ENCODE peak calls at places on chromosomes 1 and 21, in six cellular contexts. Z, F, P, L, K and O are unnamed samples.

GRCh38 chr1:64745986-64746940 is 1.4 kb downstream of the RAVER2 start:
- DNase-seq in K (no peak), F (no peak), L (no peak), P (no peak), Z (no peak), O (no peak)

GRCh38 chr1:42931108-42931539 is 27.5 kb downstream of the SLC2A1 start:
- DNase-seq in F (peak; percentile 76), Z (no peak), L (peak; percentile 86), P (peak; percentile 69), K (no peak), O (peak; percentile 72)

GRCh38 chr1:179876289-179876715 is 1.3 kb downstream of the TOR1AIP2 start:
- DNase-seq in Z (no peak), K (peak; percentile 73), P (no peak), F (peak; percentile 60), L (no peak), O (no peak)

GRCh38 chr1:6515771-6516170 is 24.3 kb upstream of the PLEKHG5 start:
- DNase-seq in K (no peak), Z (no peak), P (no peak), F (no peak), L (no peak), O (no peak)

GRCh38 chr1:17460265-17460664 is 20.8 kb upstream of the RCC2 start:
- DNase-seq in P (no peak), L (no peak), F (no peak), K (no peak), Z (no peak), O (no peak)

GRCh38 chr1:74504125-74505065 is 8.0 kb downstream of the LRRC53 start:
- DNase-seq in Z (peak; percentile 80), K (peak; percentile 38), L (peak; percentile 7), P (peak; percentile 33), F (peak; percentile 52), O (peak; percentile 9)

GRCh38 chr1:156822680-156823079 is 6.0 kb upstream of the SH2D2A start:
- DNase-seq in F (no peak), K (no peak), Z (no peak), P (no peak), L (no peak), O (no peak)

GRCh38 chr1:84174051-84174556 is 30.0 kb downstream of the PRKACB start:
- DNase-seq in L (no peak), P (no peak), F (no peak), K (peak; percentile 16), Z (no peak), O (no peak)

GRCh38 chr1:113792471-113792870 is 19.8 kb downstream of the RSBN1 start:
- DNase-seq in P (no peak), Z (no peak), L (no peak), K (no peak), F (no peak), O (no peak)

GRCh38 chr1:180026556-180026955 is 71.9 kb downstream of the CEP350 start:
- DNase-seq in P (no peak), Z (no peak), F (no peak), K (no peak), L (no peak), O (no peak)

GRCh38 chr1:187010571-187011309 is 182.0 kb downstream of the PLA2G4A start:
- DNase-seq in K (no peak), F (no peak), L (no peak), P (no peak), Z (no peak), O (no peak)

GRCh38 chr1:209411491-209411929 is 172.0 kb upstream of the CAMK1G start:
- DNase-seq in F (no peak), Z (no peak), P (no peak), L (no peak), K (no peak), O (no peak)

GRCh38 chr1:27872059-27872801 is at the start of gene THEMIS2:
- DNase-seq in K (no peak), F (peak; percentile 82), Z (peak; percentile 88), L (peak; percentile 85), P (no peak), O (peak; percentile 83)

GRCh38 chr1:168438626-168439025 is 105.2 kb downstream of the XCL2 start:
- DNase-seq in K (no peak), P (no peak), F (no peak), Z (no peak), L (no peak), O (no peak)

GRCh38 chr1:167791281-167792209 is 69.8 kb downstream of the MPZL1 start:
- DNase-seq in P (no peak), L (no peak), F (no peak), K (no peak), Z (no peak), O (no peak)

GRCh38 chr21:42056468-42056867 is 14.6 kb upstream of the UMODL1 start:
- DNase-seq in K (no peak), Z (no peak), P (no peak), L (no peak), F (no peak), O (no peak)

GRCh38 chr1:203678943-203679661 is 52.5 kb downstream of the ATP2B4 start:
- DNase-seq in F (peak; percentile 74), Z (no peak), L (no peak), P (no peak), K (no peak), O (no peak)
- TF ChIP-seq POLR2A in F (no peak), Z (no peak), L (no peak), P (no peak), K (no peak), O (no peak)

GRCh38 chr1:183983371-183984105 is 54.0 kb downstream of the COLGALT2 start:
- DNase-seq in L (no peak), Z (no peak), P (no peak), F (peak; percentile 27), K (no peak), O (no peak)
- TF ChIP-seq TAF1 in L (no peak), Z (no peak), P (no peak), F (no peak), K (no peak), O (no peak)

DNA sequence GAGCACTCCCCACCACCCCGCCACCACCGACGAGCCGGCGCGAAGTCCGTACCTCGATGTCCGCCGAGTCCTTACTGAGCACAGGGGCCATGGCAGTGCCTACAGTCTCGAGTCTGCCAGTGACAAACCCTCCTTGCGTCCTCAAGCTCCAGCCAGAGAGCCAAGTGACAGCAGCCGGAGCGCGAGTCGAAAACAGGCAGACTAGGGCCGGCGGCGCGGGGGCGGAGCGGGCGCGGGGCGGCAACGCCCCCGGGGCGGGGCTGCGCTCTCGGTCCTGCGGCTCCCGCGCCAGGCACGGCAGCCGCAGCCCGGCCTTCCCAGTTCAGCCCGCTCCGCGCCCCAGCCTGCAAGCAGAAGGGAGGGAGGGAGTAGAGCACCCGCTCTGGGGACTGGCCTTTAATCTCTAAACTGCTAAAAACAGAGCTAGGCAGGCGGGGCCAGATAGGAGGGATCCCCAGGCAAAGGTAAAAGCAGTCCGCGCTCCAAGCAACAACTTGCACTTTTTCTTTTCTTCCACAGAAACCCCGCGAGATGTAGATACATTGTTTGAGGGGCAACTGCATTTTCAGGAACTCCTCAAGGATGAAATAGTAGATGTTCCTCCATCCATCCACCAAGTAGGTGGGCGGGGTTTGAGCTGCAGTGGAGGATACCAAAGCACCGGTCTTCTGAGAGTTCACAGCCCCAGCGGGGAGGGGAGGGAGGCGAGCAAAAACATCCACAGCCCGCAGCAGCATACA is at the start of gene DPYD:
- DNase-seq in F (peak; percentile 80), L (peak; percentile 43), P (peak; percentile 42), Z (peak; percentile 86), K (peak; percentile 60), O (peak; percentile 64)
- TF ChIP-seq POLR2A in F (no peak), L (no peak), P (peak; percentile 96), Z (no peak), K (peak; percentile 66), O (peak; percentile 49)

GRCh38 chr21:33395866-33396265 is 7.3 kb upstream of the IFNGR2 start:
- DNase-seq in P (no peak), L (no peak), Z (no peak), K (no peak), F (no peak), O (no peak)

GRCh38 chr21:33392586-33392985 is 10.6 kb upstream of the IFNGR2 start:
- DNase-seq in F (no peak), P (no peak), L (no peak), Z (no peak), K (no peak), O (no peak)

GRCh38 chr21:33396436-33396835 is 6.8 kb upstream of the IFNGR2 start:
- DNase-seq in P (no peak), Z (no peak), K (no peak), L (no peak), F (no peak), O (no peak)

GRCh38 chr21:33393348-33393747 is 9.9 kb upstream of the IFNGR2 start:
- DNase-seq in L (no peak), K (no peak), F (no peak), P (no peak), Z (no peak), O (no peak)

DNA sequence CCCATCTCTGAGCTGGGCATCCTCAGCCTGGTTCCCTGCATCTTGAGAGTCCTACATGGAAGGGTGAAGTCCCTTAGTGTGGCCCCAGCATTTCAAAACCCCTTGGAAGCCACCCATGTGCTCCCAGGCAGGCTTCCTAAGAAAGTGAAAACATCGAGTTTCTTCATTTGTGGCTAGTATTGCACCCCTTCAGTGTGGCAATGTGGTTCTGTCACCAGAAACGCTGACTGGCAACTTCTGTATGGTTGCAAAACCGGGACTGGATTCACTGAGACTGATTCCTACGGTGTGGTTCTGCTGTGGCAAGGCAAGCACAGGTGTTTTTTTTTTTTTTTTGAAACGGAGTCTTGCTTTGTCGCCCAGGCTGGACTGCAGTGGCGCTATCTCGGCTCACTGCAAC is 9.0 kb upstream of the IFNGR2 start:
- DNase-seq in K (no peak), L (no peak), P (no peak), F (no peak), Z (no peak), O (no peak)
- TF ChIP-seq TAF1 in K (no peak), L (no peak), P (no peak), F (no peak), Z (no peak), O (no peak)

GRCh38 chr21:45363921-45364463 is 41.0 kb upstream of the COL18A1 start:
- DNase-seq in L (peak; percentile 62), K (peak; percentile 82), F (peak; percentile 78), P (peak; percentile 8), Z (no peak), O (peak; percentile 64)
- TF ChIP-seq POLR2A in L (no peak), K (no peak), F (no peak), P (no peak), Z (no peak), O (no peak)

GRCh38 chr1:205974712-205975111 is 28.5 kb downstream of the RAB7B start:
- DNase-seq in F (no peak), P (no peak), Z (no peak), L (no peak), K (no peak), O (no peak)

GRCh38 chr1:205975387-205975998 is 27.7 kb downstream of the RAB7B start:
- DNase-seq in Z (no peak), P (no peak), L (no peak), F (no peak), K (no peak), O (no peak)

GRCh38 chr1:205976708-205977107 is 26.5 kb downstream of the RAB7B start:
- DNase-seq in F (no peak), Z (no peak), K (peak; percentile 76), P (no peak), L (no peak), O (no peak)

GRCh38 chr1:205977348-205978014 is 25.7 kb downstream of the RAB7B start:
- DNase-seq in F (peak; percentile 87), K (peak; percentile 67), Z (peak; percentile 85), P (peak; percentile 23), L (peak; percentile 72), O (peak; percentile 67)

GRCh38 chr1:205976036-205976435 is 27.2 kb downstream of the RAB7B start:
- DNase-seq in K (no peak), F (no peak), L (no peak), P (no peak), Z (no peak), O (no peak)
- TF ChIP-seq TAF1 in K (no peak), F (no peak), L (no peak), P (no peak), Z (no peak), O (no peak)